ENCODE peak calls at places on chromosome 10, in five cellular contexts. K is CD8-positive, alpha-beta T cell; V is ovary; M is K562; C is HCT116. Y is an unnamed sample.

GRCh38 chr10:16700331-16700730 is 116.9 kb downstream of the RSU1 start:
- DNase-seq in K (no peak), V (no peak), M (no peak), C (no peak), Y (no peak)

GRCh38 chr10:61950449-61951143 is 49.1 kb downstream of the ARID5B start:
- DNase-seq in K (no peak), V (no peak), M (no peak), C (no peak), Y (no peak)

GRCh38 chr10:96673318-96674099 is 46.8 kb downstream of the PIK3AP1 start:
- DNase-seq in K (no peak), V (peak; percentile 60), M (no peak), C (no peak), Y (peak; percentile 83)

GRCh38 chr10:46266506-46266985 is 20.3 kb upstream of the ANTXRL start:
- DNase-seq in K (no peak), V (no peak), M (no peak), C (no peak), Y (no peak)

GRCh38 chr10:5603091-5603847 is 63.1 kb downstream of the ASB13 start:
- DNase-seq in K (no peak), V (no peak), M (no peak), C (no peak), Y (no peak)

GRCh38 chr10:124685251-124685650 is 58.9 kb downstream of the FAM53B start:
- DNase-seq in K (peak; percentile 37), V (no peak), M (no peak), C (no peak), Y (no peak)

GRCh38 chr10:6119962-6120361 is 31.1 kb downstream of the RBM17 start:
- DNase-seq in K (no peak), V (no peak), M (no peak), C (no peak), Y (no peak)

GRCh38 chr10:78931333-78932083 is 137.3 kb upstream of the ZMIZ1 start:
- DNase-seq in K (no peak), V (peak; percentile 80), M (no peak), C (no peak), Y (peak; percentile 25)

GRCh38 chr10:111211241-111211640 is 134.4 kb downstream of the ADRA2A start:
- DNase-seq in K (no peak), V (no peak), M (no peak), C (no peak), Y (no peak)

GRCh38 chr10:1050555-1050954 is 1.6 kb upstream of the IDI1 start:
- DNase-seq in K (peak; percentile 39), V (no peak), M (no peak), C (peak; percentile 60), Y (no peak)

GRCh38 chr10:127346604-127347003 is 150.2 kb upstream of the INSYN2A start:
- DNase-seq in K (no peak), V (no peak), M (no peak), C (no peak), Y (no peak)

GRCh38 chr10:86411281-86411841 is 44.8 kb upstream of the GRID1 start:
- DNase-seq in K (peak; percentile 28), V (no peak), M (no peak), C (no peak), Y (peak; percentile 44)

GRCh38 chr10:131975003-131975402 is 6.7 kb downstream of the BNIP3 start:
- DNase-seq in K (no peak), V (no peak), M (no peak), C (no peak), Y (no peak)

GRCh38 chr10:43251664-43252165 is 15.2 kb downstream of the RASGEF1A start:
- DNase-seq in K (peak; percentile 7), V (peak; percentile 6), M (no peak), C (no peak), Y (no peak)

GRCh38 chr10:7804216-7804615 is 14.1 kb upstream of the TAF3 start:
- DNase-seq in K (no peak), V (no peak), M (no peak), C (no peak), Y (no peak)

GRCh38 chr10:129168660-129169059 is 298.4 kb upstream of the MGMT start:
- DNase-seq in K (no peak), V (no peak), M (no peak), C (no peak), Y (no peak)

GRCh38 chr10:1327759-1328158 is 271.6 kb downstream of the WDR37 start:
- DNase-seq in K (no peak), V (no peak), M (no peak), C (no peak), Y (no peak)

GRCh38 chr10:77319557-77319956 is 318.1 kb downstream of the KCNMA1 start:
- DNase-seq in K (no peak), V (no peak), M (no peak), C (no peak), Y (no peak)

GRCh38 chr10:317219-317868 is 182.1 kb downstream of the ZMYND11 start:
- DNase-seq in K (peak; percentile 18), V (no peak), M (no peak), C (no peak), Y (peak; percentile 30)

GRCh38 chr10:61262486-61263261 is 190.5 kb downstream of the TMEM26 start:
- DNase-seq in K (no peak), V (no peak), M (no peak), C (no peak), Y (no peak)

GRCh38 chr10:112649492-112650152 is 202.6 kb downstream of the VTI1A start:
- DNase-seq in K (no peak), V (no peak), M (no peak), C (no peak), Y (no peak)

GRCh38 chr10:111093741-111094380 is 17.0 kb downstream of the ADRA2A start:
- DNase-seq in K (no peak), V (no peak), M (no peak), C (no peak), Y (no peak)

GRCh38 chr10:104337985-104338735 is at the start of gene ITPRIP:
- DNase-seq in K (peak; percentile 76), V (peak; percentile 78), M (peak; percentile 61), C (peak; percentile 69), Y (peak; percentile 76)

GRCh38 chr10:131743190-131744151 is 157.3 kb upstream of the PPP2R2D start:
- DNase-seq in K (no peak), V (no peak), M (no peak), C (no peak), Y (no peak)

GRCh38 chr10:96263684-96264083 is 7.7 kb downstream of the BLNK start:
- DNase-seq in K (no peak), V (no peak), M (no peak), C (no peak), Y (no peak)

GRCh38 chr10:30118590-30118989 is 59.2 kb upstream of the JCAD start:
- DNase-seq in K (no peak), V (no peak), M (no peak), C (no peak), Y (no peak)

GRCh38 chr10:79106251-79106650 is 37.5 kb downstream of the ZMIZ1 start:
- DNase-seq in K (no peak), V (no peak), M (no peak), C (no peak), Y (no peak)

GRCh38 chr10:12419279-12419847 is 70.0 kb downstream of the CAMK1D start:
- DNase-seq in K (peak; percentile 49), V (no peak), M (no peak), C (peak; percentile 79), Y (no peak)

GRCh38 chr10:130498934-130499333 is 362.7 kb downstream of the GLRX3 start:
- DNase-seq in K (no peak), V (no peak), M (no peak), C (no peak), Y (no peak)

GRCh38 chr10:43880160-43880559 is 231.5 kb upstream of the ZNF32 start:
- DNase-seq in K (no peak), V (no peak), M (no peak), C (no peak), Y (no peak)

GRCh38 chr10:121589553-121589952 is 8.7 kb downstream of the FGFR2 start:
- DNase-seq in K (no peak), V (no peak), M (no peak), C (no peak), Y (no peak)
- H3K27ac ChIP-seq in K (no peak overlapping the region), V (no peak overlapping the region), M (no peak overlapping the region), C (no peak overlapping the region), Y (no peak overlapping the region)

DNA sequence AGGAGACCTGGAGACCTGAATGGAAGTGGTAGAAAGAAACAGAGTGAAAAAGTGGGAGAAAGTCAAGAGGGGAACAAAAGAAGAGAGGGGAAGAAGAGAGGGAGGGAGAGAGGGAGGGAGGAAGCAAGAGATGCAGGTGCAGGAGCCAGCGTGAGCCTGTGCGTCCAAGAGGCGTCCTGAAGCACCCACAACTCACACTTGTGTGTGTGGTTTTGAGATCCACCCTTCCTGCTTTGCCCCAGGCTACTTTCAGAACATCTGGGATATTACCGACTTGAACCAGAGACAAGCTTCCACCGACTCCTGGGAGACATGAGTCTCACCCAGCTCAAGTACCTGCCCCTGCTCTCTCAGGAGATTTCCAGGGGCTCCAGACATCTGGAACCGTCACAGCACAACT is 9.8 kb downstream of the AFAP1L2 start:
- DNase-seq in K (no peak), V (no peak), M (no peak), C (no peak), Y (no peak)
- H3K27ac ChIP-seq in K (no peak overlapping the region), V (no peak overlapping the region), M (no peak overlapping the region), C (no peak overlapping the region), Y (no peak overlapping the region)

GRCh38 chr10:100008142-100008522 is 1.6 kb downstream of the DNMBP start:
- DNase-seq in K (no peak), V (no peak), M (peak; percentile 13), C (no peak), Y (peak; percentile 12)

GRCh38 chr10:100007239-100008141 is 2.3 kb downstream of the DNMBP start:
- DNase-seq in K (no peak), V (no peak), M (no peak), C (no peak), Y (no peak)

GRCh38 chr10:100008708-100009282 is 952 bp downstream of the DNMBP start:
- DNase-seq in K (no peak), V (no peak), M (no peak), C (no peak), Y (no peak)

GRCh38 chr10:100004805-100005510 is 4.8 kb downstream of the DNMBP start:
- DNase-seq in K (no peak), V (no peak), M (no peak), C (no peak), Y (no peak)

GRCh38 chr10:100006241-100006886 is 3.4 kb downstream of the DNMBP start:
- DNase-seq in K (no peak), V (no peak), M (peak; percentile 30), C (peak; percentile 96), Y (no peak)
- H3K27ac ChIP-seq in K (no peak overlapping the region), V (peak overlapping the region; percentile 27), M (peak overlapping the region; percentile 65), C (peak overlapping the region; percentile 98), Y (no peak overlapping the region)

GRCh38 chr10:71734797-71735196 is 15.2 kb upstream of the C10orf105 start:
- DNase-seq in K (no peak), V (no peak), M (no peak), C (no peak), Y (no peak)
- H3K27ac ChIP-seq in K (peak overlapping the region; percentile 62), V (no peak overlapping the region), M (no peak overlapping the region), C (no peak overlapping the region), Y (no peak overlapping the region)